ENCODE peak calls at places on chromosome 14, in six cellular contexts. G is frontal cortex; P is HEK293T; L is pons; F is CD8-positive, alpha-beta memory T cell; X is cardiac muscle cell. M is an unnamed sample.

GRCh38 chr14:94051115-94051514 is 25.0 kb downstream of the OTUB2 start:
- DNase-seq in G (no peak), P (peak; percentile 30), L (peak; percentile 62), F (no peak), X (peak; percentile 65), M (peak; percentile 30)

GRCh38 chr14:55339770-55340169 is 68.5 kb downstream of the FBXO34 start:
- DNase-seq in G (no peak), P (no peak), L (no peak), F (no peak), X (no peak), M (no peak)

GRCh38 chr14:99137001-99137700 is 134.8 kb downstream of the BCL11B start:
- DNase-seq in G (no peak), P (no peak), L (no peak), F (no peak), X (no peak), M (no peak)

GRCh38 chr14:58479975-58480374 is 52.5 kb downstream of the KIAA0586 start:
- DNase-seq in G (no peak), P (no peak), L (peak; percentile 12), F (no peak), X (no peak), M (no peak)

GRCh38 chr14:88849717-88850116 is 25.3 kb downstream of the TTC8 start:
- DNase-seq in G (no peak), P (no peak), L (no peak), F (no peak), X (no peak), M (no peak)

GRCh38 chr14:99171396-99171795 is 100.6 kb downstream of the BCL11B start:
- DNase-seq in G (no peak), P (no peak), L (no peak), F (no peak), X (no peak), M (no peak)

GRCh38 chr14:90409209-90409730 is 12.4 kb downstream of the CALM1 start:
- DNase-seq in G (peak; percentile 55), P (no peak), L (peak; percentile 64), F (no peak), X (no peak), M (no peak)

GRCh38 chr14:92726135-92726932 is 22.1 kb downstream of the LGMN start:
- DNase-seq in G (no peak), P (no peak), L (no peak), F (peak; percentile 67), X (no peak), M (no peak)

GRCh38 chr14:75042040-75042439 is 9.2 kb downstream of the MLH3 start:
- DNase-seq in G (no peak), P (no peak), L (no peak), F (no peak), X (no peak), M (no peak)

GRCh38 chr14:104359969-104360442 is 219.6 kb upstream of the C14orf180 start:
- DNase-seq in G (no peak), P (no peak), L (no peak), F (peak; percentile 20), X (no peak), M (no peak)

GRCh38 chr14:103618999-103619398 is 10.0 kb upstream of the KLC1 start:
- DNase-seq in G (no peak), P (no peak), L (no peak), F (no peak), X (no peak), M (no peak)

GRCh38 chr14:31138301-31138700 is 69.3 kb downstream of the HECTD1 start:
- DNase-seq in G (no peak), P (no peak), L (no peak), F (no peak), X (no peak), M (no peak)

GRCh38 chr14:34256223-34256622 is 205.8 kb downstream of the SPTSSA start:
- DNase-seq in G (no peak), P (no peak), L (no peak), F (no peak), X (no peak), M (no peak)

GRCh38 chr14:76687611-76688372 is 73.5 kb upstream of the VASH1 start:
- DNase-seq in G (no peak), P (no peak), L (no peak), F (no peak), X (no peak), M (no peak)

GRCh38 chr14:101965796-101966718 is 1.7 kb downstream of the DYNC1H1 start:
- DNase-seq in G (no peak), P (no peak), L (no peak), F (no peak), X (no peak), M (no peak)

GRCh38 chr14:102008891-102009290 is 44.5 kb downstream of the DYNC1H1 start:
- DNase-seq in G (no peak), P (no peak), L (no peak), F (no peak), X (no peak), M (no peak)

GRCh38 chr14:103057028-103057371 is 349 bp downstream of the CDC42BPB start:
- DNase-seq in G (no peak), P (peak; percentile 43), L (no peak), F (no peak), X (no peak), M (no peak)

GRCh38 chr14:102733326-102733725 is 43.9 kb upstream of the TRAF3 start:
- DNase-seq in G (no peak), P (no peak), L (no peak), F (no peak), X (no peak), M (no peak)

GRCh38 chr14:79581912-79582576 is 629.3 kb downstream of the DIO2 start:
- DNase-seq in G (no peak), P (no peak), L (no peak), F (no peak), X (no peak), M (no peak)

GRCh38 chr14:60724080-60724618 is at the start of gene SIX4:
- DNase-seq in G (peak; percentile 62), P (peak; percentile 80), L (peak; percentile 45), F (no peak), X (peak; percentile 91), M (peak; percentile 70)

GRCh38 chr14:92353447-92353846 is 30.5 kb downstream of the SLC24A4 start:
- DNase-seq in G (no peak), P (no peak), L (no peak), F (no peak), X (no peak), M (no peak)

GRCh38 chr14:99575043-99576023 is 28.7 kb downstream of the CCDC85C start:
- DNase-seq in G (no peak), P (peak; percentile 24), L (no peak), F (no peak), X (peak; percentile 47), M (no peak)

GRCh38 chr14:90970167-90970600 is 90.3 kb downstream of the RPS6KA5 start:
- DNase-seq in G (no peak), P (no peak), L (no peak), F (no peak), X (no peak), M (no peak)

GRCh38 chr14:90620540-90621204 is 195.6 kb downstream of the TTC7B start:
- DNase-seq in G (no peak), P (no peak), L (no peak), F (no peak), X (no peak), M (no peak)

GRCh38 chr14:102924632-102925588 is 2.4 kb downstream of the AMN start:
- DNase-seq in G (no peak), P (no peak), L (no peak), F (no peak), X (no peak), M (no peak)

GRCh38 chr14:64918216-64918615 is 4.0 kb downstream of the CHURC1 start:
- DNase-seq in G (no peak), P (no peak), L (no peak), F (no peak), X (no peak), M (no peak)

GRCh38 chr14:53967606-53968005 is 11.0 kb upstream of the BMP4 start:
- DNase-seq in G (no peak), P (no peak), L (no peak), F (no peak), X (no peak), M (no peak)

GRCh38 chr14:76581592-76581991 is 179.7 kb upstream of the VASH1 start:
- DNase-seq in G (no peak), P (no peak), L (no peak), F (no peak), X (no peak), M (no peak)

M was measured in endothelial cell.